ENCODE peak calls at places on chromosomes 6 and 20, in seven cellular contexts. One of them, this sample, is unnamed.

GRCh38 chr6:41577865-41578713 is 31.9 kb downstream of the FOXP4 start:
- DNase-seq in kidney: no peak
- DNase-seq in H1: no peak
- DNase-seq in K562: peak; percentile 71
- DNase-seq in Peyer's patch: no peak
- DNase-seq in mesothelial cell of epicardium: no peak
- DNase-seq in neural crest cell: peak; percentile 39
- DNase-seq in this sample: no peak

GRCh38 chr6:10414766-10415592 is at the start of gene TFAP2A:
- DNase-seq in kidney: no peak
- DNase-seq in H1: no peak
- DNase-seq in K562: peak; percentile 48
- DNase-seq in Peyer's patch: no peak
- DNase-seq in mesothelial cell of epicardium: peak; percentile 67
- DNase-seq in neural crest cell: no peak
- DNase-seq in this sample: no peak

GRCh38 chr20:47125553-47126373 is 230.7 kb downstream of the ZMYND8 start:
- DNase-seq in kidney: no peak
- DNase-seq in H1: no peak
- DNase-seq in K562: no peak
- DNase-seq in Peyer's patch: no peak
- DNase-seq in mesothelial cell of epicardium: no peak
- DNase-seq in neural crest cell: no peak
- DNase-seq in this sample: no peak

GRCh38 chr6:106477790-106478189 is 117.3 kb downstream of the CRYBG1 start:
- DNase-seq in kidney: no peak
- DNase-seq in H1: no peak
- DNase-seq in K562: no peak
- DNase-seq in Peyer's patch: no peak
- DNase-seq in mesothelial cell of epicardium: no peak
- DNase-seq in neural crest cell: no peak
- DNase-seq in this sample: no peak

GRCh38 chr6:48775157-48775556 is 664.2 kb upstream of the PTCHD4 start:
- DNase-seq in kidney: no peak
- DNase-seq in H1: no peak
- DNase-seq in K562: no peak
- DNase-seq in Peyer's patch: no peak
- DNase-seq in mesothelial cell of epicardium: no peak
- DNase-seq in neural crest cell: no peak
- DNase-seq in this sample: no peak

GRCh38 chr20:8043687-8044278 is 24.2 kb upstream of the TMX4 start:
- DNase-seq in kidney: no peak
- DNase-seq in H1: no peak
- DNase-seq in K562: peak; percentile 45
- DNase-seq in Peyer's patch: no peak
- DNase-seq in mesothelial cell of epicardium: no peak
- DNase-seq in neural crest cell: peak; percentile 26
- DNase-seq in this sample: no peak

GRCh38 chr6:100592929-100593328 is 128.2 kb upstream of the SIM1 start:
- DNase-seq in kidney: no peak
- DNase-seq in H1: no peak
- DNase-seq in K562: no peak
- DNase-seq in Peyer's patch: no peak
- DNase-seq in mesothelial cell of epicardium: no peak
- DNase-seq in neural crest cell: no peak
- DNase-seq in this sample: no peak

GRCh38 chr6:6002809-6003333 is 3.9 kb downstream of the NRN1 start:
- DNase-seq in kidney: no peak
- DNase-seq in H1: no peak
- DNase-seq in K562: no peak
- DNase-seq in Peyer's patch: no peak
- DNase-seq in mesothelial cell of epicardium: no peak
- DNase-seq in neural crest cell: no peak
- DNase-seq in this sample: no peak

GRCh38 chr20:46232575-46232974 is 75.7 kb downstream of the CDH22 start:
- DNase-seq in kidney: no peak
- DNase-seq in H1: no peak
- DNase-seq in K562: no peak
- DNase-seq in Peyer's patch: no peak
- DNase-seq in mesothelial cell of epicardium: no peak
- DNase-seq in neural crest cell: no peak
- DNase-seq in this sample: no peak

GRCh38 chr6:14211596-14211961 is 94.0 kb downstream of the CD83 start:
- DNase-seq in kidney: peak; percentile 83
- DNase-seq in H1: peak; percentile 33
- DNase-seq in K562: peak; percentile 66
- DNase-seq in Peyer's patch: peak; percentile 48
- DNase-seq in mesothelial cell of epicardium: peak; percentile 59
- DNase-seq in neural crest cell: no peak
- DNase-seq in this sample: peak; percentile 27

GRCh38 chr20:34042286-34042685 is 48.6 kb downstream of the RALY start:
- DNase-seq in kidney: no peak
- DNase-seq in H1: no peak
- DNase-seq in K562: no peak
- DNase-seq in Peyer's patch: no peak
- DNase-seq in mesothelial cell of epicardium: no peak
- DNase-seq in neural crest cell: no peak
- DNase-seq in this sample: no peak

GRCh38 chr6:52946301-52946700 is 36.8 kb upstream of the GSTA3 start:
- DNase-seq in kidney: no peak
- DNase-seq in H1: no peak
- DNase-seq in K562: peak; percentile 16
- DNase-seq in Peyer's patch: no peak
- DNase-seq in mesothelial cell of epicardium: no peak
- DNase-seq in neural crest cell: no peak
- DNase-seq in this sample: no peak

GRCh38 chr6:71478834-71479541 is 190.4 kb downstream of the OGFRL1 start:
- DNase-seq in kidney: no peak
- DNase-seq in H1: no peak
- DNase-seq in K562: no peak
- DNase-seq in Peyer's patch: no peak
- DNase-seq in mesothelial cell of epicardium: no peak
- DNase-seq in neural crest cell: no peak
- DNase-seq in this sample: no peak

GRCh38 chr6:8192067-8192466 is 89.7 kb upstream of the EEF1E1 start:
- DNase-seq in kidney: no peak
- DNase-seq in H1: no peak
- DNase-seq in K562: no peak
- DNase-seq in Peyer's patch: no peak
- DNase-seq in mesothelial cell of epicardium: no peak
- DNase-seq in neural crest cell: no peak
- DNase-seq in this sample: no peak
- TF ChIP-seq CTCF in kidney: no peak
- TF ChIP-seq CTCF in H1: peak; percentile 11
- TF ChIP-seq CTCF in K562: no peak
- TF ChIP-seq CTCF in Peyer's patch: no peak
- TF ChIP-seq CTCF in mesothelial cell of epicardium: no peak
- TF ChIP-seq CTCF in neural crest cell: no peak
- TF ChIP-seq CTCF in this sample: no peak

GRCh38 chr6:79234150-79235022 is at the start of gene HMGN3:
- DNase-seq in kidney: peak; percentile 98
- DNase-seq in H1: peak; percentile 59
- DNase-seq in K562: peak; percentile 92
- DNase-seq in Peyer's patch: peak; percentile 95
- DNase-seq in mesothelial cell of epicardium: peak; percentile 92
- DNase-seq in neural crest cell: peak; percentile 90
- DNase-seq in this sample: peak; percentile 88
- TF ChIP-seq CTCF in kidney: peak; percentile 3
- TF ChIP-seq CTCF in H1: no peak
- TF ChIP-seq CTCF in K562: peak; percentile 11
- TF ChIP-seq CTCF in Peyer's patch: no peak
- TF ChIP-seq CTCF in mesothelial cell of epicardium: no peak
- TF ChIP-seq CTCF in neural crest cell: peak; percentile 18
- TF ChIP-seq CTCF in this sample: peak; percentile 18

GRCh38 chr6:131807644-131808459 is at the start of gene ENPP1:
- DNase-seq in kidney: peak; percentile 91
- DNase-seq in H1: no peak
- DNase-seq in K562: peak; percentile 63
- DNase-seq in Peyer's patch: peak; percentile 41
- DNase-seq in mesothelial cell of epicardium: peak; percentile 72
- DNase-seq in neural crest cell: peak; percentile 61
- DNase-seq in this sample: peak; percentile 52
- TF ChIP-seq CTCF in kidney: peak; percentile 33
- TF ChIP-seq CTCF in H1: peak; percentile 43
- TF ChIP-seq CTCF in K562: peak; percentile 42
- TF ChIP-seq CTCF in Peyer's patch: no peak
- TF ChIP-seq CTCF in mesothelial cell of epicardium: no peak
- TF ChIP-seq CTCF in neural crest cell: peak; percentile 44
- TF ChIP-seq CTCF in this sample: peak; percentile 54

GRCh38 chr20:57618091-57618765 is 2.0 kb downstream of the ZBP1 start:
- DNase-seq in kidney: peak; percentile 86
- DNase-seq in H1: no peak
- DNase-seq in K562: no peak
- DNase-seq in Peyer's patch: peak; percentile 43
- DNase-seq in mesothelial cell of epicardium: no peak
- DNase-seq in neural crest cell: no peak
- DNase-seq in this sample: no peak

GRCh38 chr20:57620999-57621398 is 773 bp upstream of the ZBP1 start:
- DNase-seq in kidney: peak; percentile 53
- DNase-seq in H1: no peak
- DNase-seq in K562: no peak
- DNase-seq in Peyer's patch: peak; percentile 71
- DNase-seq in mesothelial cell of epicardium: no peak
- DNase-seq in neural crest cell: no peak
- DNase-seq in this sample: no peak

GRCh38 chr20:57620274-57620990 is at the start of gene ZBP1:
- DNase-seq in kidney: peak; percentile 79
- DNase-seq in H1: no peak
- DNase-seq in K562: no peak
- DNase-seq in Peyer's patch: peak; percentile 85
- DNase-seq in mesothelial cell of epicardium: no peak
- DNase-seq in neural crest cell: no peak
- DNase-seq in this sample: no peak

GRCh38 chr20:57618766-57619052 is 1.5 kb downstream of the ZBP1 start:
- DNase-seq in kidney: peak; percentile 51
- DNase-seq in H1: no peak
- DNase-seq in K562: no peak
- DNase-seq in Peyer's patch: no peak
- DNase-seq in mesothelial cell of epicardium: no peak
- DNase-seq in neural crest cell: no peak
- DNase-seq in this sample: no peak

DNA sequence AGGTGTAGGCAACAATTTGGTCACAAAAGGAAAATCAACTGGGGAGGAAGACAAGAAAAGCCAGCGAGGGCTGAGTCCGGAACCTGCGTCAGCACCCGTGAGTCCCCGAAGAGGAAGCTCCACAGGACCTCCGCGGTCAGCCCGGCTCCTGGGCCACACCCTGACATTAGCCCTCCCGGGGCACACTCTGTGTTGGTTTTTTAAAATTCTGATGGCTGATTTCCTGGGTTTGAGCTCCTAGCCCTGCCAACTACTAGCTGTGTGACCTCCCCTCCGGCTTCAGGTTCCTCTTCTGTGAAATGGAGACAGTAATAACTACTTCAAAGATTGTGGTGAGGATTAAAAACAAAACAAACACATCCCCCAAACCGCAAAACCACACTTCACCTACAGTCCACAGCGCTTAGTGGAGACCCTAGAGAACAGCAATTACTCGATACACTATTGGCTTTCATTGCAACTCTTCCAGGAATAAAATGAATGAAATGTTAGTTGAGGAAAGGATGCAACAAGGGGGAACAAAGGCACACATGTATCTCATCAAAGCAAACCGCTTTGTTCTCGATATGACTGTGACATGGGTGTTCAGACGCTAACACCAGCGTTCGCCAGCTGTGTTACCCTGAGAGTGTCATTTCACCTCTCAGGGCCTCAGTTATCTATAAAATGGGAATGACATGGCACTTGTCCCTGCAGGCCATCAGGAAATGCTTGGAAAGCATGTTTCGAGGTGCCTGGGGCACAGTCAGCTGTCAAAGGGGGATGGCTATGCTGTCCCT is 984 bp downstream of the ZBP1 start:
- DNase-seq in kidney: peak; percentile 87
- DNase-seq in H1: no peak
- DNase-seq in K562: no peak
- DNase-seq in Peyer's patch: peak; percentile 89
- DNase-seq in mesothelial cell of epicardium: no peak
- DNase-seq in neural crest cell: no peak
- DNase-seq in this sample: no peak
- TF ChIP-seq CTCF in kidney: no peak
- TF ChIP-seq CTCF in H1: no peak
- TF ChIP-seq CTCF in K562: no peak
- TF ChIP-seq CTCF in Peyer's patch: no peak
- TF ChIP-seq CTCF in mesothelial cell of epicardium: no peak
- TF ChIP-seq CTCF in neural crest cell: no peak
- TF ChIP-seq CTCF in this sample: no peak

GRCh38 chr6:90939906-90940305 is 353.0 kb upstream of the MAP3K7 start:
- DNase-seq in kidney: no peak
- DNase-seq in H1: no peak
- DNase-seq in K562: no peak
- DNase-seq in Peyer's patch: no peak
- DNase-seq in mesothelial cell of epicardium: no peak
- DNase-seq in neural crest cell: no peak
- DNase-seq in this sample: no peak

GRCh38 chr6:90936286-90936685 is 349.4 kb upstream of the MAP3K7 start:
- DNase-seq in kidney: no peak
- DNase-seq in H1: no peak
- DNase-seq in K562: no peak
- DNase-seq in Peyer's patch: no peak
- DNase-seq in mesothelial cell of epicardium: no peak
- DNase-seq in neural crest cell: no peak
- DNase-seq in this sample: no peak

GRCh38 chr6:90938116-90938515 is 351.2 kb upstream of the MAP3K7 start:
- DNase-seq in kidney: no peak
- DNase-seq in H1: no peak
- DNase-seq in K562: no peak
- DNase-seq in Peyer's patch: no peak
- DNase-seq in mesothelial cell of epicardium: no peak
- DNase-seq in neural crest cell: no peak
- DNase-seq in this sample: no peak

GRCh38 chr6:90941885-90942284 is 355.0 kb upstream of the MAP3K7 start:
- DNase-seq in kidney: no peak
- DNase-seq in H1: no peak
- DNase-seq in K562: no peak
- DNase-seq in Peyer's patch: no peak
- DNase-seq in mesothelial cell of epicardium: no peak
- DNase-seq in neural crest cell: no peak
- DNase-seq in this sample: no peak

GRCh38 chr6:90940812-90941481 is 354.1 kb upstream of the MAP3K7 start:
- DNase-seq in kidney: no peak
- DNase-seq in H1: no peak
- DNase-seq in K562: peak; percentile 59
- DNase-seq in Peyer's patch: no peak
- DNase-seq in mesothelial cell of epicardium: no peak
- DNase-seq in neural crest cell: no peak
- DNase-seq in this sample: no peak
- TF ChIP-seq CTCF in kidney: peak; percentile 44
- TF ChIP-seq CTCF in H1: no peak
- TF ChIP-seq CTCF in K562: peak; percentile 34
- TF ChIP-seq CTCF in Peyer's patch: no peak
- TF ChIP-seq CTCF in mesothelial cell of epicardium: peak; percentile 56
- TF ChIP-seq CTCF in neural crest cell: peak; percentile 80
- TF ChIP-seq CTCF in this sample: peak; percentile 69

This sample was measured in progenitor cell of endocrine pancreas.